ENCODE peak calls at places on chromosome 21, in seven cellular contexts. H, S, G, D, R, I and M are unnamed samples.

GRCh38 chr21:18620421-18620820 is 216.8 kb upstream of the TMPRSS15 start:
- DNase-seq in H (no peak), S (no peak), G (no peak), D (no peak), R (no peak), I (no peak), M (no peak)

GRCh38 chr21:32386195-32386870 is 6.5 kb downstream of the URB1 start:
- DNase-seq in H (no peak), S (no peak), G (peak), D (no peak), R (no peak), I (peak), M (no peak)

GRCh38 chr21:40534886-40535285 is 312.1 kb downstream of the DSCAM start:
- DNase-seq in H (no peak), S (no peak), G (no peak), D (no peak), R (no peak), I (no peak), M (no peak)

GRCh38 chr21:17590443-17590842 is 22.3 kb downstream of the BTG3 start:
- DNase-seq in H (no peak), S (no peak), G (no peak), D (no peak), R (no peak), I (no peak), M (no peak)

GRCh38 chr21:31088196-31088751 is 50.0 kb upstream of the KRTAP19-8 start:
- DNase-seq in H (no peak), S (no peak), G (no peak), D (no peak), R (no peak), I (no peak), M (no peak)

GRCh38 chr21:45801129-45801735 is 157.7 kb downstream of the PCBP3 start:
- DNase-seq in H (no peak), S (no peak), G (no peak), D (no peak), R (no peak), I (no peak), M (no peak)

GRCh38 chr21:45424854-45425795 is 20.2 kb downstream of the COL18A1 start:
- DNase-seq in H (no peak), S (no peak), G (no peak), D (no peak), R (no peak), I (peak), M (no peak)

GRCh38 chr21:33539612-33540011 is 2.3 kb downstream of the GART start:
- DNase-seq in H (no peak), S (no peak), G (no peak), D (no peak), R (no peak), I (no peak), M (no peak)

GRCh38 chr21:37446552-37446951 is 80.0 kb downstream of the DYRK1A start:
- DNase-seq in H (no peak), S (no peak), G (no peak), D (no peak), R (no peak), I (no peak), M (no peak)
- H3K27ac ChIP-seq in H (no peak), S (no peak), G (no peak), D (no peak), R (no peak), I (peak), M (no peak)

DNA sequence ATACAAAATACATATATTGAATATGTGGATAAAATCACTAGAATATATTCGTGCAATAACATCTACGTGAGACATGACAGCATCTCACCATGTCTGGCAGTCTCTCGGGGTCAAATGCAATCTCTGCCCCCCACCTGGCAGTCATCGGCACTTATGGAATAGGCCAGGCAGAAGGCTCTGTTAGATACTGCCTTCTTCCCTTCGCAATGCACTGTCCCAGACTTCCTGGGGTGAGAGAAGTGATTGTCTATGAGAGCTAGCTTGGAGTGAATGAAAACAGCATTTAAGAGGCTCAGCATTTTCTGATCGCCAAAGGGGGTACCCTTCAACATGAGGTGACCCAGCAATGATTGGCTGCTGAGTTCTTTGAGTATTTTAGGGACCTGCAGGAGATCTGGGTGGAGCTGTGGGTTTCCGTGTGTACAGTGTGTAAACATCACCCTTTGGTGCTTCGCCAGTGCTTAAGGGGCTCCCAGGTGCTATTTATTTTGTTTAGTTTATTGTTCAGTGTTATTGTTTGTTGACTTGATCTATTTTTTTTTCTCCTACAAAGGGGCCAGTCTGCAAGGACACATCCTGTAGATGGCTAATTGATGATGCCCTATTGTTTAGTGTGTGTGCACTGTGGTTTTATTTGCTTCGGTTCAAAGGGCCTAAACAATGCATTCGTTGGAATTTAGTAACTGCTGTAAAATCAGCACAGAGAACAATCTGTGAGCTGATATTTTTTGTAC is 10.2 kb downstream of the ERG start:
- DNase-seq in H (no peak), S (no peak), G (no peak), D (no peak), R (no peak), I (no peak), M (no peak)
- H3K27ac ChIP-seq in H (no peak), S (no peak), G (peak), D (no peak), R (no peak), I (peak), M (no peak)

DNA sequence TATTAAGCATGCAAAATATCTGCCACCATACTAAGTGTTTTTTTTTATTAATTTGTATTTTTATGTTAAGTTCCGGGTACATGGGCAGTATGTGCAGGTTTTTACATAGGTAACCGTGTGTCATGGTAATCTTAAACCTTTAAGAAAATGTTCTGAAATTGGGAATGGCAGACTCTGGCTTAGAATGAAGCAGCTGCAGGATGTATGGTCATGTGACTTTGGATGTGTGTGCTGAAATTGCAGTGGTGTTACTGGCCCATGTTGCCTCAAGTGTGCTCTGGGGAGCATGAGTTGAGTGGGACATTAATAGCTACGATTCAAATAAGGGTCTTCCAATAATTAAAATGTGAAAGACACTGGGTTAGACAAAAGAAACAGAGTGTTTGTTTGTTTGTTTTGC is 6.7 kb downstream of the GRIK1 start:
- DNase-seq in H (no peak), S (no peak), G (no peak), D (no peak), R (no peak), I (no peak), M (no peak)
- H3K27ac ChIP-seq in H (no peak), S (no peak), G (no peak), D (no peak), R (no peak), I (no peak), M (no peak)

GRCh38 chr21:35086357-35086756 is 37.3 kb upstream of the RUNX1 start:
- DNase-seq in H (no peak), S (no peak), G (no peak), D (no peak), R (no peak), I (no peak), M (no peak)
- H3K27ac ChIP-seq in H (no peak), S (no peak), G (no peak), D (no peak), R (no peak), I (no peak), M (no peak)